ENCODE peak calls at places on chromosomes 12 and 14, in five cellular contexts. One of them, this sample, is unnamed.

GRCh38 chr12:27206801-27207502 is 37.1 kb upstream of the STK38L start:
- DNase-seq in HEK293T: no peak
- DNase-seq in GM12878: no peak
- DNase-seq in HepG2: no peak
- DNase-seq in SK-N-SH: no peak
- DNase-seq in this sample: no peak

GRCh38 chr14:39739796-39740195 is 307.6 kb upstream of the FBXO33 start:
- DNase-seq in HEK293T: no peak
- DNase-seq in GM12878: no peak
- DNase-seq in HepG2: no peak
- DNase-seq in SK-N-SH: no peak
- DNase-seq in this sample: no peak

GRCh38 chr12:116759783-116760581 is 21.9 kb downstream of the RNFT2 start:
- DNase-seq in HEK293T: no peak
- DNase-seq in GM12878: no peak
- DNase-seq in HepG2: no peak
- DNase-seq in SK-N-SH: no peak
- DNase-seq in this sample: peak

GRCh38 chr12:132478433-132478803 is 11.5 kb upstream of the FBRSL1 start:
- DNase-seq in HEK293T: no peak
- DNase-seq in GM12878: no peak
- DNase-seq in HepG2: no peak
- DNase-seq in SK-N-SH: no peak
- DNase-seq in this sample: no peak

GRCh38 chr12:107457536-107457935 is 228.1 kb upstream of the PWP1 start:
- DNase-seq in HEK293T: no peak
- DNase-seq in GM12878: no peak
- DNase-seq in HepG2: no peak
- DNase-seq in SK-N-SH: peak
- DNase-seq in this sample: no peak

GRCh38 chr12:41286426-41286825 is 98.3 kb downstream of the PDZRN4 start:
- DNase-seq in HEK293T: no peak
- DNase-seq in GM12878: no peak
- DNase-seq in HepG2: peak
- DNase-seq in SK-N-SH: no peak
- DNase-seq in this sample: no peak

GRCh38 chr14:53126705-53127104 is 26.4 kb downstream of the DDHD1 start:
- DNase-seq in HEK293T: no peak
- DNase-seq in GM12878: no peak
- DNase-seq in HepG2: no peak
- DNase-seq in SK-N-SH: no peak
- DNase-seq in this sample: no peak

GRCh38 chr14:70811578-70811977 is 2.3 kb upstream of the MAP3K9 start:
- DNase-seq in HEK293T: no peak
- DNase-seq in GM12878: no peak
- DNase-seq in HepG2: peak
- DNase-seq in SK-N-SH: no peak
- DNase-seq in this sample: no peak

GRCh38 chr12:54723653-54724256 is 75.6 kb upstream of the DCD start:
- DNase-seq in HEK293T: no peak
- DNase-seq in GM12878: no peak
- DNase-seq in HepG2: no peak
- DNase-seq in SK-N-SH: no peak
- DNase-seq in this sample: peak

GRCh38 chr14:100155049-100155621 is 4.3 kb downstream of the DEGS2 start:
- DNase-seq in HEK293T: peak
- DNase-seq in GM12878: no peak
- DNase-seq in HepG2: peak
- DNase-seq in SK-N-SH: peak
- DNase-seq in this sample: peak

GRCh38 chr14:61107148-61107641 is 126.2 kb downstream of the SLC38A6 start:
- DNase-seq in HEK293T: no peak
- DNase-seq in GM12878: no peak
- DNase-seq in HepG2: no peak
- DNase-seq in SK-N-SH: no peak
- DNase-seq in this sample: no peak

GRCh38 chr12:50626026-50626425 is 121.2 kb downstream of the DIP2B start:
- DNase-seq in HEK293T: no peak
- DNase-seq in GM12878: no peak
- DNase-seq in HepG2: no peak
- DNase-seq in SK-N-SH: no peak
- DNase-seq in this sample: no peak

GRCh38 chr12:44457465-44457864 is 418.6 kb downstream of the NELL2 start:
- DNase-seq in HEK293T: no peak
- DNase-seq in GM12878: no peak
- DNase-seq in HepG2: no peak
- DNase-seq in SK-N-SH: no peak
- DNase-seq in this sample: no peak

GRCh38 chr12:8629486-8630033 is 16.9 kb upstream of the AICDA start:
- DNase-seq in HEK293T: no peak
- DNase-seq in GM12878: peak
- DNase-seq in HepG2: no peak
- DNase-seq in SK-N-SH: no peak
- DNase-seq in this sample: no peak

GRCh38 chr12:121755591-121755990 is 37.9 kb downstream of the RHOF start:
- DNase-seq in HEK293T: no peak
- DNase-seq in GM12878: no peak
- DNase-seq in HepG2: no peak
- DNase-seq in SK-N-SH: no peak
- DNase-seq in this sample: no peak

GRCh38 chr12:93813181-93813580 is 136.0 kb downstream of the CRADD start:
- DNase-seq in HEK293T: no peak
- DNase-seq in GM12878: no peak
- DNase-seq in HepG2: no peak
- DNase-seq in SK-N-SH: no peak
- DNase-seq in this sample: no peak

GRCh38 chr14:51069065-51069464 is 25.8 kb downstream of the TRIM9 start:
- DNase-seq in HEK293T: no peak
- DNase-seq in GM12878: no peak
- DNase-seq in HepG2: no peak
- DNase-seq in SK-N-SH: no peak
- DNase-seq in this sample: no peak

GRCh38 chr12:108634225-108634795 is 616 bp upstream of the SELPLG start:
- DNase-seq in HEK293T: no peak
- DNase-seq in GM12878: no peak
- DNase-seq in HepG2: no peak
- DNase-seq in SK-N-SH: no peak
- DNase-seq in this sample: peak

GRCh38 chr14:21084988-21085853 is 13.2 kb downstream of the ZNF219 start:
- DNase-seq in HEK293T: no peak
- DNase-seq in GM12878: no peak
- DNase-seq in HepG2: no peak
- DNase-seq in SK-N-SH: peak
- DNase-seq in this sample: no peak

GRCh38 chr14:104866451-104867370 is 1.6 kb downstream of the CEP170B start:
- DNase-seq in HEK293T: no peak
- DNase-seq in GM12878: no peak
- DNase-seq in HepG2: no peak
- DNase-seq in SK-N-SH: no peak
- DNase-seq in this sample: no peak

GRCh38 chr12:2804390-2805145 is 7.9 kb upstream of the ITFG2 start:
- DNase-seq in HEK293T: no peak
- DNase-seq in GM12878: no peak
- DNase-seq in HepG2: no peak
- DNase-seq in SK-N-SH: no peak
- DNase-seq in this sample: no peak

GRCh38 chr14:102164241-102164641 is 24.5 kb downstream of the WDR20 start:
- DNase-seq in HEK293T: no peak
- DNase-seq in GM12878: no peak
- DNase-seq in HepG2: no peak
- DNase-seq in SK-N-SH: no peak
- DNase-seq in this sample: no peak

GRCh38 chr14:50318031-50318626 is 6.0 kb downstream of the DMAC2L start:
- DNase-seq in HEK293T: no peak
- DNase-seq in GM12878: no peak
- DNase-seq in HepG2: peak
- DNase-seq in SK-N-SH: peak
- DNase-seq in this sample: no peak

GRCh38 chr12:69438539-69438938 is 31.6 kb upstream of the FRS2 start:
- DNase-seq in HEK293T: no peak
- DNase-seq in GM12878: no peak
- DNase-seq in HepG2: no peak
- DNase-seq in SK-N-SH: no peak
- DNase-seq in this sample: peak

GRCh38 chr12:51695241-51696010 is 104.4 kb downstream of the SCN8A start:
- DNase-seq in HEK293T: no peak
- DNase-seq in GM12878: no peak
- DNase-seq in HepG2: no peak
- DNase-seq in SK-N-SH: no peak
- DNase-seq in this sample: no peak

DNA sequence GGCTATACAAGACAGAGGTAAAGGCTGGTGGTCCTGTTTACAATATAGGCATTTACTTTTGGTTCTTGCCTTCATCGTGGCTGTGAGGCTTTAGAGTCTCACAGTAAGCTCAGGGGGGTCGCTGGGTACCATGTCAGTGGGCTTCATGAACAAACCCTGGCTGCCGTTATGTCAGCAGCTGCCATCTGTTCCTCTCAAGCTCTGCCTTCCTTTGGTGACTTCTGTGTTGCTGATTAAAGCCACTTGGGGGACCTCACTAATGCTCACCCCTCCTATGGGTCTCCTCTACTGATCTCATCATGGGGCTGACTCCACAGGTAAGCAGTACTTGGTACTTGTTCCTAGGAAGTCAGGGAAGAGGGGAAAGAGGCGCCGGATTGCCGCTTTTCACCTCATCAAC is 268.7 kb downstream of the TTC6 start:
- DNase-seq in HEK293T: no peak
- DNase-seq in GM12878: no peak
- DNase-seq in HepG2: no peak
- DNase-seq in SK-N-SH: no peak
- DNase-seq in this sample: no peak
- TF ChIP-seq FOXM1 in HEK293T: no peak
- TF ChIP-seq FOXM1 in GM12878: no peak
- TF ChIP-seq FOXM1 in HepG2: no peak
- TF ChIP-seq FOXM1 in SK-N-SH: no peak
- TF ChIP-seq FOXM1 in this sample: no peak

GRCh38 chr14:72898448-72898847 is 4.5 kb upstream of the DPF3 start:
- DNase-seq in HEK293T: no peak
- DNase-seq in GM12878: no peak
- DNase-seq in HepG2: no peak
- DNase-seq in SK-N-SH: no peak
- DNase-seq in this sample: no peak
- TF ChIP-seq FOXM1 in HEK293T: no peak
- TF ChIP-seq FOXM1 in GM12878: no peak
- TF ChIP-seq FOXM1 in HepG2: no peak
- TF ChIP-seq FOXM1 in SK-N-SH: no peak
- TF ChIP-seq FOXM1 in this sample: no peak

GRCh38 chr12:53657041-53657440 is 18.8 kb downstream of the ATP5MC2 start:
- DNase-seq in HEK293T: no peak
- DNase-seq in GM12878: no peak
- DNase-seq in HepG2: peak
- DNase-seq in SK-N-SH: no peak
- DNase-seq in this sample: no peak

GRCh38 chr12:53660064-53660463 is 15.8 kb downstream of the ATP5MC2 start:
- DNase-seq in HEK293T: no peak
- DNase-seq in GM12878: no peak
- DNase-seq in HepG2: no peak
- DNase-seq in SK-N-SH: no peak
- DNase-seq in this sample: peak

GRCh38 chr12:53664191-53664590 is 11.7 kb downstream of the ATP5MC2 start:
- DNase-seq in HEK293T: no peak
- DNase-seq in GM12878: no peak
- DNase-seq in HepG2: no peak
- DNase-seq in SK-N-SH: no peak
- DNase-seq in this sample: no peak

GRCh38 chr12:53659011-53659551 is 16.8 kb downstream of the ATP5MC2 start:
- DNase-seq in HEK293T: no peak
- DNase-seq in GM12878: no peak
- DNase-seq in HepG2: peak
- DNase-seq in SK-N-SH: no peak
- DNase-seq in this sample: no peak

GRCh38 chr12:53659609-53660008 is 16.3 kb downstream of the ATP5MC2 start:
- DNase-seq in HEK293T: no peak
- DNase-seq in GM12878: peak
- DNase-seq in HepG2: no peak
- DNase-seq in SK-N-SH: no peak
- DNase-seq in this sample: no peak
- TF ChIP-seq FOXM1 in HEK293T: no peak
- TF ChIP-seq FOXM1 in GM12878: no peak
- TF ChIP-seq FOXM1 in HepG2: no peak
- TF ChIP-seq FOXM1 in SK-N-SH: no peak
- TF ChIP-seq FOXM1 in this sample: no peak

GRCh38 chr12:67802723-67803122 is 154.2 kb downstream of the DYRK2 start:
- DNase-seq in HEK293T: no peak
- DNase-seq in GM12878: no peak
- DNase-seq in HepG2: no peak
- DNase-seq in SK-N-SH: no peak
- DNase-seq in this sample: no peak

GRCh38 chr12:67803450-67804034 is 155.0 kb downstream of the DYRK2 start:
- DNase-seq in HEK293T: no peak
- DNase-seq in GM12878: no peak
- DNase-seq in HepG2: no peak
- DNase-seq in SK-N-SH: no peak
- DNase-seq in this sample: no peak

GRCh38 chr12:67807808-67808207 is 159.3 kb downstream of the DYRK2 start:
- DNase-seq in HEK293T: no peak
- DNase-seq in GM12878: no peak
- DNase-seq in HepG2: no peak
- DNase-seq in SK-N-SH: no peak
- DNase-seq in this sample: no peak

GRCh38 chr12:67798763-67799162 is 150.2 kb downstream of the DYRK2 start:
- DNase-seq in HEK293T: no peak
- DNase-seq in GM12878: no peak
- DNase-seq in HepG2: no peak
- DNase-seq in SK-N-SH: no peak
- DNase-seq in this sample: no peak

DNA sequence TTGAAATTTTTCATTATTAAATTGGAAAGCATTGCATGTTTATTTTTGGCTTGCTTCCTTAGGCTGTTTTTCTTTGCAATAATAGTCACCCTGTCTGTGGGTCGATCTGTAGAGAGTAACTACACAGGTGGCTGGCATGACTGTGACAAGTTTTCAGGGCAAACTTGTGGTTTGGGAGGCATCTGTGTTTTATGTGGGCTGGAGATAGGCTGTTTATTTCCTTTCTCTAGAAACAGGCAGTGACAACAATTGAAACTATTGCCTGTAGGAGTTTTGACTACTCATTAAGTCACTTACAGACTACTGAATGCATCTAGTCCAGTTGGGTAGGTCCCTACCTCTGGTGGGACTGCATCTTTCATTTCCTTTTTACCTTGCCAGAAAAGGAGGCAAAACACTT is 155.6 kb downstream of the DYRK2 start:
- DNase-seq in HEK293T: no peak
- DNase-seq in GM12878: no peak
- DNase-seq in HepG2: no peak
- DNase-seq in SK-N-SH: no peak
- DNase-seq in this sample: no peak
- TF ChIP-seq FOXM1 in HEK293T: no peak
- TF ChIP-seq FOXM1 in GM12878: no peak
- TF ChIP-seq FOXM1 in HepG2: no peak
- TF ChIP-seq FOXM1 in SK-N-SH: no peak
- TF ChIP-seq FOXM1 in this sample: no peak